ENCODE peak calls at places on chromosomes 2 and 18, in ten cellular contexts. One of them, this sample, is unnamed.

GRCh38 chr2:221527759-221528444 is 44.2 kb downstream of the EPHA4 start:
- DNase-seq in DMS153: no peak
- DNase-seq in fibroblast of pulmonary artery: peak; percentile 26
- DNase-seq in skeletal muscle cell: no peak
- DNase-seq in nucleus accumbens: no peak
- DNase-seq in cardiac muscle cell: no peak
- DNase-seq in AG10803: no peak
- DNase-seq in activated CD8-positive, alpha-beta memory T cell treated with anti-CD3 and anti-CD28 coated beads, Interleukin-2, amount 10 ng/mL, durations not matched to agents 7 days and 5 days: no peak
- DNase-seq in H7: no peak
- DNase-seq in activated T-helper 1 cell treated with anti-CD3 and anti-CD28 coated beads, Interleukin-2, amount 50 U/mL, for 16 hours: peak; percentile 20
- DNase-seq in this sample: peak; percentile 39

GRCh38 chr2:189674374-189675112 is at the start of gene ANKAR:
- DNase-seq in nucleus accumbens: peak; percentile 85
- DNase-seq in H7: peak; percentile 92
- DNase-seq in DMS153: peak; percentile 67
- DNase-seq in activated T-helper 1 cell treated with anti-CD3 and anti-CD28 coated beads, Interleukin-2, amount 50 U/mL, for 16 hours: peak; percentile 62
- DNase-seq in skeletal muscle cell: peak; percentile 70
- DNase-seq in cardiac muscle cell: peak; percentile 88
- DNase-seq in AG10803: peak; percentile 93
- DNase-seq in activated CD8-positive, alpha-beta memory T cell treated with anti-CD3 and anti-CD28 coated beads, Interleukin-2, amount 10 ng/mL, durations not matched to agents 7 days and 5 days: peak; percentile 83
- DNase-seq in fibroblast of pulmonary artery: peak; percentile 93
- DNase-seq in this sample: peak; percentile 92

GRCh38 chr2:200498316-200498715 is 11.6 kb downstream of the KCTD18 start:
- DNase-seq in activated CD8-positive, alpha-beta memory T cell treated with anti-CD3 and anti-CD28 coated beads, Interleukin-2, amount 10 ng/mL, durations not matched to agents 7 days and 5 days: no peak
- DNase-seq in H7: no peak
- DNase-seq in fibroblast of pulmonary artery: no peak
- DNase-seq in DMS153: no peak
- DNase-seq in activated T-helper 1 cell treated with anti-CD3 and anti-CD28 coated beads, Interleukin-2, amount 50 U/mL, for 16 hours: no peak
- DNase-seq in AG10803: peak; percentile 25
- DNase-seq in nucleus accumbens: no peak
- DNase-seq in skeletal muscle cell: no peak
- DNase-seq in cardiac muscle cell: no peak
- DNase-seq in this sample: no peak

GRCh38 chr2:227183657-227184367 is 19.4 kb downstream of the COL4A3 start:
- DNase-seq in nucleus accumbens: no peak
- DNase-seq in activated CD8-positive, alpha-beta memory T cell treated with anti-CD3 and anti-CD28 coated beads, Interleukin-2, amount 10 ng/mL, durations not matched to agents 7 days and 5 days: no peak
- DNase-seq in skeletal muscle cell: no peak
- DNase-seq in DMS153: no peak
- DNase-seq in activated T-helper 1 cell treated with anti-CD3 and anti-CD28 coated beads, Interleukin-2, amount 50 U/mL, for 16 hours: no peak
- DNase-seq in fibroblast of pulmonary artery: no peak
- DNase-seq in AG10803: no peak
- DNase-seq in cardiac muscle cell: no peak
- DNase-seq in H7: no peak
- DNase-seq in this sample: no peak

GRCh38 chr2:196925768-196926561 is 542 bp downstream of the PGAP1 start:
- DNase-seq in nucleus accumbens: peak; percentile 33
- DNase-seq in activated CD8-positive, alpha-beta memory T cell treated with anti-CD3 and anti-CD28 coated beads, Interleukin-2, amount 10 ng/mL, durations not matched to agents 7 days and 5 days: no peak
- DNase-seq in skeletal muscle cell: no peak
- DNase-seq in AG10803: peak; percentile 31
- DNase-seq in H7: peak; percentile 64
- DNase-seq in cardiac muscle cell: peak; percentile 50
- DNase-seq in fibroblast of pulmonary artery: peak; percentile 40
- DNase-seq in activated T-helper 1 cell treated with anti-CD3 and anti-CD28 coated beads, Interleukin-2, amount 50 U/mL, for 16 hours: no peak
- DNase-seq in DMS153: peak; percentile 67
- DNase-seq in this sample: peak; percentile 32

GRCh38 chr2:157789933-157790511 is 86.1 kb downstream of the ACVR1 start:
- DNase-seq in fibroblast of pulmonary artery: no peak
- DNase-seq in nucleus accumbens: no peak
- DNase-seq in skeletal muscle cell: peak; percentile 31
- DNase-seq in DMS153: peak; percentile 49
- DNase-seq in activated CD8-positive, alpha-beta memory T cell treated with anti-CD3 and anti-CD28 coated beads, Interleukin-2, amount 10 ng/mL, durations not matched to agents 7 days and 5 days: peak; percentile 69
- DNase-seq in cardiac muscle cell: no peak
- DNase-seq in activated T-helper 1 cell treated with anti-CD3 and anti-CD28 coated beads, Interleukin-2, amount 50 U/mL, for 16 hours: no peak
- DNase-seq in H7: no peak
- DNase-seq in AG10803: no peak
- DNase-seq in this sample: peak; percentile 24

GRCh38 chr2:234951386-234952269 is at the start of gene SH3BP4:
- DNase-seq in H7: peak; percentile 98
- DNase-seq in nucleus accumbens: peak; percentile 82
- DNase-seq in DMS153: peak; percentile 46
- DNase-seq in AG10803: peak; percentile 82
- DNase-seq in activated CD8-positive, alpha-beta memory T cell treated with anti-CD3 and anti-CD28 coated beads, Interleukin-2, amount 10 ng/mL, durations not matched to agents 7 days and 5 days: no peak
- DNase-seq in skeletal muscle cell: no peak
- DNase-seq in fibroblast of pulmonary artery: peak; percentile 75
- DNase-seq in cardiac muscle cell: peak; percentile 91
- DNase-seq in activated T-helper 1 cell treated with anti-CD3 and anti-CD28 coated beads, Interleukin-2, amount 50 U/mL, for 16 hours: no peak
- DNase-seq in this sample: peak; percentile 74

GRCh38 chr2:238817931-238818330 is 30.0 kb upstream of the TWIST2 start:
- DNase-seq in AG10803: no peak
- DNase-seq in nucleus accumbens: no peak
- DNase-seq in activated CD8-positive, alpha-beta memory T cell treated with anti-CD3 and anti-CD28 coated beads, Interleukin-2, amount 10 ng/mL, durations not matched to agents 7 days and 5 days: no peak
- DNase-seq in fibroblast of pulmonary artery: no peak
- DNase-seq in DMS153: no peak
- DNase-seq in skeletal muscle cell: no peak
- DNase-seq in H7: no peak
- DNase-seq in activated T-helper 1 cell treated with anti-CD3 and anti-CD28 coated beads, Interleukin-2, amount 50 U/mL, for 16 hours: no peak
- DNase-seq in cardiac muscle cell: no peak
- DNase-seq in this sample: no peak

GRCh38 chr2:12717988-12718661 is 1.4 kb downstream of the TRIB2 start:
- DNase-seq in nucleus accumbens: no peak
- DNase-seq in skeletal muscle cell: no peak
- DNase-seq in H7: peak; percentile 60
- DNase-seq in fibroblast of pulmonary artery: peak; percentile 48
- DNase-seq in activated T-helper 1 cell treated with anti-CD3 and anti-CD28 coated beads, Interleukin-2, amount 50 U/mL, for 16 hours: no peak
- DNase-seq in AG10803: peak; percentile 24
- DNase-seq in DMS153: no peak
- DNase-seq in activated CD8-positive, alpha-beta memory T cell treated with anti-CD3 and anti-CD28 coated beads, Interleukin-2, amount 10 ng/mL, durations not matched to agents 7 days and 5 days: peak; percentile 54
- DNase-seq in cardiac muscle cell: peak; percentile 51
- DNase-seq in this sample: peak; percentile 26

GRCh38 chr2:25606892-25607291 is 66.5 kb downstream of the DTNB start:
- DNase-seq in skeletal muscle cell: no peak
- DNase-seq in cardiac muscle cell: peak; percentile 10
- DNase-seq in activated T-helper 1 cell treated with anti-CD3 and anti-CD28 coated beads, Interleukin-2, amount 50 U/mL, for 16 hours: no peak
- DNase-seq in DMS153: peak; percentile 9
- DNase-seq in H7: no peak
- DNase-seq in activated CD8-positive, alpha-beta memory T cell treated with anti-CD3 and anti-CD28 coated beads, Interleukin-2, amount 10 ng/mL, durations not matched to agents 7 days and 5 days: no peak
- DNase-seq in AG10803: peak; percentile 22
- DNase-seq in fibroblast of pulmonary artery: peak; percentile 67
- DNase-seq in nucleus accumbens: no peak
- DNase-seq in this sample: peak; percentile 60

GRCh38 chr2:54636425-54637139 is 86.9 kb upstream of the EML6 start:
- DNase-seq in nucleus accumbens: no peak
- DNase-seq in skeletal muscle cell: no peak
- DNase-seq in H7: no peak
- DNase-seq in activated CD8-positive, alpha-beta memory T cell treated with anti-CD3 and anti-CD28 coated beads, Interleukin-2, amount 10 ng/mL, durations not matched to agents 7 days and 5 days: no peak
- DNase-seq in cardiac muscle cell: no peak
- DNase-seq in activated T-helper 1 cell treated with anti-CD3 and anti-CD28 coated beads, Interleukin-2, amount 50 U/mL, for 16 hours: no peak
- DNase-seq in AG10803: no peak
- DNase-seq in fibroblast of pulmonary artery: no peak
- DNase-seq in DMS153: no peak
- DNase-seq in this sample: no peak

GRCh38 chr2:27185331-27186026 is 26.4 kb upstream of the ATRAID start:
- DNase-seq in DMS153: no peak
- DNase-seq in AG10803: peak; percentile 94
- DNase-seq in activated T-helper 1 cell treated with anti-CD3 and anti-CD28 coated beads, Interleukin-2, amount 50 U/mL, for 16 hours: no peak
- DNase-seq in fibroblast of pulmonary artery: peak; percentile 69
- DNase-seq in nucleus accumbens: no peak
- DNase-seq in cardiac muscle cell: peak; percentile 19
- DNase-seq in activated CD8-positive, alpha-beta memory T cell treated with anti-CD3 and anti-CD28 coated beads, Interleukin-2, amount 10 ng/mL, durations not matched to agents 7 days and 5 days: no peak
- DNase-seq in skeletal muscle cell: no peak
- DNase-seq in H7: no peak
- DNase-seq in this sample: peak; percentile 88

GRCh38 chr2:237143676-237144440 is 58.2 kb downstream of the COPS8 start:
- DNase-seq in H7: no peak
- DNase-seq in nucleus accumbens: no peak
- DNase-seq in cardiac muscle cell: no peak
- DNase-seq in skeletal muscle cell: peak; percentile 83
- DNase-seq in fibroblast of pulmonary artery: peak; percentile 81
- DNase-seq in AG10803: peak; percentile 87
- DNase-seq in activated CD8-positive, alpha-beta memory T cell treated with anti-CD3 and anti-CD28 coated beads, Interleukin-2, amount 10 ng/mL, durations not matched to agents 7 days and 5 days: no peak
- DNase-seq in activated T-helper 1 cell treated with anti-CD3 and anti-CD28 coated beads, Interleukin-2, amount 50 U/mL, for 16 hours: no peak
- DNase-seq in DMS153: no peak
- DNase-seq in this sample: peak; percentile 55

GRCh38 chr2:18836436-18836835 is 247.1 kb upstream of the NT5C1B start:
- DNase-seq in skeletal muscle cell: no peak
- DNase-seq in nucleus accumbens: no peak
- DNase-seq in H7: no peak
- DNase-seq in DMS153: no peak
- DNase-seq in activated T-helper 1 cell treated with anti-CD3 and anti-CD28 coated beads, Interleukin-2, amount 50 U/mL, for 16 hours: no peak
- DNase-seq in cardiac muscle cell: no peak
- DNase-seq in fibroblast of pulmonary artery: no peak
- DNase-seq in activated CD8-positive, alpha-beta memory T cell treated with anti-CD3 and anti-CD28 coated beads, Interleukin-2, amount 10 ng/mL, durations not matched to agents 7 days and 5 days: no peak
- DNase-seq in AG10803: no peak
- DNase-seq in this sample: no peak

GRCh38 chr2:151410485-151410833 is 757 bp downstream of the RIF1 start:
- DNase-seq in H7: peak; percentile 62
- DNase-seq in fibroblast of pulmonary artery: peak; percentile 9
- DNase-seq in activated CD8-positive, alpha-beta memory T cell treated with anti-CD3 and anti-CD28 coated beads, Interleukin-2, amount 10 ng/mL, durations not matched to agents 7 days and 5 days: peak; percentile 65
- DNase-seq in nucleus accumbens: no peak
- DNase-seq in DMS153: no peak
- DNase-seq in AG10803: no peak
- DNase-seq in skeletal muscle cell: no peak
- DNase-seq in cardiac muscle cell: peak; percentile 61
- DNase-seq in activated T-helper 1 cell treated with anti-CD3 and anti-CD28 coated beads, Interleukin-2, amount 50 U/mL, for 16 hours: peak; percentile 19
- DNase-seq in this sample: no peak

GRCh38 chr18:13312515-13312914 is 94.0 kb downstream of the LDLRAD4 start:
- DNase-seq in AG10803: no peak
- DNase-seq in H7: no peak
- DNase-seq in activated CD8-positive, alpha-beta memory T cell treated with anti-CD3 and anti-CD28 coated beads, Interleukin-2, amount 10 ng/mL, durations not matched to agents 7 days and 5 days: no peak
- DNase-seq in nucleus accumbens: no peak
- DNase-seq in activated T-helper 1 cell treated with anti-CD3 and anti-CD28 coated beads, Interleukin-2, amount 50 U/mL, for 16 hours: no peak
- DNase-seq in fibroblast of pulmonary artery: no peak
- DNase-seq in DMS153: no peak
- DNase-seq in cardiac muscle cell: no peak
- DNase-seq in skeletal muscle cell: no peak
- DNase-seq in this sample: no peak

GRCh38 chr18:4353853-4354418 is 101.2 kb downstream of the DLGAP1 start:
- DNase-seq in nucleus accumbens: no peak
- DNase-seq in fibroblast of pulmonary artery: no peak
- DNase-seq in AG10803: no peak
- DNase-seq in H7: no peak
- DNase-seq in DMS153: no peak
- DNase-seq in activated T-helper 1 cell treated with anti-CD3 and anti-CD28 coated beads, Interleukin-2, amount 50 U/mL, for 16 hours: no peak
- DNase-seq in cardiac muscle cell: no peak
- DNase-seq in skeletal muscle cell: no peak
- DNase-seq in activated CD8-positive, alpha-beta memory T cell treated with anti-CD3 and anti-CD28 coated beads, Interleukin-2, amount 10 ng/mL, durations not matched to agents 7 days and 5 days: no peak
- DNase-seq in this sample: no peak

GRCh38 chr18:69996417-69996816 is 48.7 kb upstream of the CD226 start:
- DNase-seq in nucleus accumbens: no peak
- DNase-seq in cardiac muscle cell: peak; percentile 20
- DNase-seq in activated CD8-positive, alpha-beta memory T cell treated with anti-CD3 and anti-CD28 coated beads, Interleukin-2, amount 10 ng/mL, durations not matched to agents 7 days and 5 days: no peak
- DNase-seq in DMS153: no peak
- DNase-seq in AG10803: no peak
- DNase-seq in H7: no peak
- DNase-seq in fibroblast of pulmonary artery: no peak
- DNase-seq in skeletal muscle cell: no peak
- DNase-seq in activated T-helper 1 cell treated with anti-CD3 and anti-CD28 coated beads, Interleukin-2, amount 50 U/mL, for 16 hours: no peak
- DNase-seq in this sample: no peak

GRCh38 chr2:203808041-203808750 is 59.4 kb upstream of the CTLA4 start:
- DNase-seq in nucleus accumbens: no peak
- DNase-seq in skeletal muscle cell: peak; percentile 90
- DNase-seq in activated T-helper 1 cell treated with anti-CD3 and anti-CD28 coated beads, Interleukin-2, amount 50 U/mL, for 16 hours: no peak
- DNase-seq in H7: no peak
- DNase-seq in AG10803: peak; percentile 97
- DNase-seq in activated CD8-positive, alpha-beta memory T cell treated with anti-CD3 and anti-CD28 coated beads, Interleukin-2, amount 10 ng/mL, durations not matched to agents 7 days and 5 days: no peak
- DNase-seq in cardiac muscle cell: no peak
- DNase-seq in fibroblast of pulmonary artery: peak; percentile 93
- DNase-seq in DMS153: no peak
- DNase-seq in this sample: peak; percentile 100

GRCh38 chr2:151032741-151033152 is 228.9 kb downstream of the RBM43 start:
- DNase-seq in H7: no peak
- DNase-seq in skeletal muscle cell: peak; percentile 80
- DNase-seq in AG10803: peak; percentile 99
- DNase-seq in nucleus accumbens: no peak
- DNase-seq in fibroblast of pulmonary artery: peak; percentile 60
- DNase-seq in activated CD8-positive, alpha-beta memory T cell treated with anti-CD3 and anti-CD28 coated beads, Interleukin-2, amount 10 ng/mL, durations not matched to agents 7 days and 5 days: no peak
- DNase-seq in activated T-helper 1 cell treated with anti-CD3 and anti-CD28 coated beads, Interleukin-2, amount 50 U/mL, for 16 hours: no peak
- DNase-seq in cardiac muscle cell: no peak
- DNase-seq in DMS153: no peak
- DNase-seq in this sample: peak; percentile 95

GRCh38 chr2:52395912-52396311 is 1364.0 kb upstream of the NRXN1 start:
- DNase-seq in nucleus accumbens: no peak
- DNase-seq in H7: no peak
- DNase-seq in activated T-helper 1 cell treated with anti-CD3 and anti-CD28 coated beads, Interleukin-2, amount 50 U/mL, for 16 hours: no peak
- DNase-seq in activated CD8-positive, alpha-beta memory T cell treated with anti-CD3 and anti-CD28 coated beads, Interleukin-2, amount 10 ng/mL, durations not matched to agents 7 days and 5 days: no peak
- DNase-seq in skeletal muscle cell: peak; percentile 36
- DNase-seq in DMS153: no peak
- DNase-seq in fibroblast of pulmonary artery: peak; percentile 60
- DNase-seq in cardiac muscle cell: no peak
- DNase-seq in AG10803: no peak
- DNase-seq in this sample: peak; percentile 63

GRCh38 chr2:5914831-5915611 is 222.8 kb downstream of the SOX11 start:
- DNase-seq in activated CD8-positive, alpha-beta memory T cell treated with anti-CD3 and anti-CD28 coated beads, Interleukin-2, amount 10 ng/mL, durations not matched to agents 7 days and 5 days: no peak
- DNase-seq in activated T-helper 1 cell treated with anti-CD3 and anti-CD28 coated beads, Interleukin-2, amount 50 U/mL, for 16 hours: no peak
- DNase-seq in fibroblast of pulmonary artery: no peak
- DNase-seq in cardiac muscle cell: peak; percentile 90
- DNase-seq in AG10803: peak; percentile 58
- DNase-seq in nucleus accumbens: no peak
- DNase-seq in H7: no peak
- DNase-seq in skeletal muscle cell: peak; percentile 71
- DNase-seq in DMS153: peak; percentile 45
- DNase-seq in this sample: peak; percentile 78

GRCh38 chr2:119475857-119476244 is 44.2 kb downstream of the TMEM37 start:
- DNase-seq in cardiac muscle cell: no peak
- DNase-seq in nucleus accumbens: no peak
- DNase-seq in fibroblast of pulmonary artery: no peak
- DNase-seq in DMS153: no peak
- DNase-seq in activated CD8-positive, alpha-beta memory T cell treated with anti-CD3 and anti-CD28 coated beads, Interleukin-2, amount 10 ng/mL, durations not matched to agents 7 days and 5 days: no peak
- DNase-seq in skeletal muscle cell: no peak
- DNase-seq in H7: no peak
- DNase-seq in activated T-helper 1 cell treated with anti-CD3 and anti-CD28 coated beads, Interleukin-2, amount 50 U/mL, for 16 hours: no peak
- DNase-seq in AG10803: no peak
- DNase-seq in this sample: no peak

GRCh38 chr2:19667085-19667484 is 234.7 kb downstream of the TTC32 start:
- DNase-seq in cardiac muscle cell: no peak
- DNase-seq in activated CD8-positive, alpha-beta memory T cell treated with anti-CD3 and anti-CD28 coated beads, Interleukin-2, amount 10 ng/mL, durations not matched to agents 7 days and 5 days: no peak
- DNase-seq in fibroblast of pulmonary artery: peak; percentile 78
- DNase-seq in H7: no peak
- DNase-seq in activated T-helper 1 cell treated with anti-CD3 and anti-CD28 coated beads, Interleukin-2, amount 50 U/mL, for 16 hours: no peak
- DNase-seq in skeletal muscle cell: no peak
- DNase-seq in AG10803: peak; percentile 54
- DNase-seq in nucleus accumbens: no peak
- DNase-seq in DMS153: no peak
- DNase-seq in this sample: peak; percentile 50

GRCh38 chr2:54370405-54371104 is 85.6 kb upstream of the SPTBN1 start:
- DNase-seq in AG10803: peak; percentile 55
- DNase-seq in H7: no peak
- DNase-seq in DMS153: no peak
- DNase-seq in activated CD8-positive, alpha-beta memory T cell treated with anti-CD3 and anti-CD28 coated beads, Interleukin-2, amount 10 ng/mL, durations not matched to agents 7 days and 5 days: no peak
- DNase-seq in nucleus accumbens: no peak
- DNase-seq in cardiac muscle cell: no peak
- DNase-seq in activated T-helper 1 cell treated with anti-CD3 and anti-CD28 coated beads, Interleukin-2, amount 50 U/mL, for 16 hours: no peak
- DNase-seq in fibroblast of pulmonary artery: no peak
- DNase-seq in skeletal muscle cell: no peak
- DNase-seq in this sample: no peak

GRCh38 chr2:14517731-14518130 is 114.8 kb upstream of the LRATD1 start:
- DNase-seq in activated CD8-positive, alpha-beta memory T cell treated with anti-CD3 and anti-CD28 coated beads, Interleukin-2, amount 10 ng/mL, durations not matched to agents 7 days and 5 days: no peak
- DNase-seq in skeletal muscle cell: no peak
- DNase-seq in AG10803: peak; percentile 68
- DNase-seq in cardiac muscle cell: no peak
- DNase-seq in DMS153: no peak
- DNase-seq in nucleus accumbens: no peak
- DNase-seq in activated T-helper 1 cell treated with anti-CD3 and anti-CD28 coated beads, Interleukin-2, amount 50 U/mL, for 16 hours: no peak
- DNase-seq in fibroblast of pulmonary artery: no peak
- DNase-seq in H7: no peak
- DNase-seq in this sample: no peak

GRCh38 chr18:46688853-46689525 is 32.0 kb upstream of the LOXHD1 start:
- DNase-seq in cardiac muscle cell: peak; percentile 23
- DNase-seq in fibroblast of pulmonary artery: no peak
- DNase-seq in AG10803: no peak
- DNase-seq in activated CD8-positive, alpha-beta memory T cell treated with anti-CD3 and anti-CD28 coated beads, Interleukin-2, amount 10 ng/mL, durations not matched to agents 7 days and 5 days: no peak
- DNase-seq in H7: no peak
- DNase-seq in activated T-helper 1 cell treated with anti-CD3 and anti-CD28 coated beads, Interleukin-2, amount 50 U/mL, for 16 hours: no peak
- DNase-seq in DMS153: no peak
- DNase-seq in nucleus accumbens: no peak
- DNase-seq in skeletal muscle cell: no peak
- DNase-seq in this sample: no peak

GRCh38 chr18:2970762-2971659 is 41.9 kb downstream of the LPIN2 start:
- DNase-seq in DMS153: no peak
- DNase-seq in activated CD8-positive, alpha-beta memory T cell treated with anti-CD3 and anti-CD28 coated beads, Interleukin-2, amount 10 ng/mL, durations not matched to agents 7 days and 5 days: peak; percentile 71
- DNase-seq in nucleus accumbens: no peak
- DNase-seq in activated T-helper 1 cell treated with anti-CD3 and anti-CD28 coated beads, Interleukin-2, amount 50 U/mL, for 16 hours: no peak
- DNase-seq in H7: no peak
- DNase-seq in fibroblast of pulmonary artery: no peak
- DNase-seq in cardiac muscle cell: no peak
- DNase-seq in AG10803: no peak
- DNase-seq in skeletal muscle cell: no peak
- DNase-seq in this sample: no peak